ENCODE peak calls at places on chromosome 19, in eight cellular contexts. Y is tibial artery; R is osteocyte; E is pancreas; Z is CD4-positive, alpha-beta T cell; W is brain microvascular endothelial cell; U is AG10803; J is choroid plexus epithelial cell. S is an unnamed sample.

GRCh38 chr19:57071414-57071813 is 48.4 kb upstream of the USP29 start:
- DNase-seq in U (no peak), J (no peak), W (no peak), R (no peak), E (no peak), Z (no peak), Y (no peak), S (no peak)

GRCh38 chr19:54191671-54192453 is 754 bp downstream of the TSEN34 start:
- DNase-seq in R (no peak), Z (no peak), Y (no peak), W (no peak), E (peak), U (no peak), J (peak), S (no peak)

GRCh38 chr19:18279266-18279515 is 2.2 kb downstream of the JUND start:
- DNase-seq in Y (no peak), R (no peak), J (peak), Z (no peak), W (no peak), E (no peak), U (no peak), S (no peak)

GRCh38 chr19:41219924-41220567 is 1.0 kb downstream of the AXL start:
- DNase-seq in W (peak), E (no peak), U (peak), J (peak), Z (no peak), R (no peak), Y (peak), S (peak)

GRCh38 chr19:11581740-11582139 is 4.3 kb upstream of the ACP5 start:
- DNase-seq in E (no peak), W (peak), Z (peak), Y (no peak), J (peak), R (no peak), U (peak), S (no peak)

GRCh38 chr19:57559008-57559403 is 657 bp downstream of the ZNF550 start:
- DNase-seq in J (peak), U (peak), R (no peak), Y (no peak), Z (peak), E (no peak), W (peak), S (peak)

GRCh38 chr19:42422576-42423461 is 4.4 kb downstream of the LIPE start:
- DNase-seq in E (peak), Y (no peak), J (peak), W (no peak), U (no peak), Z (peak), R (no peak), S (peak)

GRCh38 chr19:35936738-35937268 is 629 bp downstream of the LRFN3 start:
- DNase-seq in E (no peak), W (no peak), U (no peak), R (no peak), Y (no peak), J (no peak), Z (no peak), S (no peak)

GRCh38 chr19:15195381-15195964 is 5.3 kb downstream of the NOTCH3 start:
- DNase-seq in J (peak), E (peak), R (no peak), Z (no peak), Y (peak), W (peak), U (peak), S (peak)

GRCh38 chr19:17103177-17103576 is 27.6 kb downstream of the MYO9B start:
- DNase-seq in U (no peak), R (no peak), J (peak), Z (no peak), W (peak), E (no peak), Y (no peak), S (peak)
- TF ChIP-seq CTCF in U (peak), R (peak), J (peak), Z (no peak), W (peak), E (no peak), Y (no peak), S (peak)

GRCh38 chr19:48196321-48196761 is 25.9 kb downstream of the ZSWIM9 start:
- DNase-seq in R (no peak), U (no peak), E (no peak), Y (no peak), Z (no peak), W (no peak), J (no peak), S (no peak)

GRCh38 chr19:48195106-48195830 is 24.8 kb downstream of the ZSWIM9 start:
- DNase-seq in R (no peak), W (no peak), Y (no peak), Z (no peak), U (no peak), J (no peak), E (no peak), S (no peak)

GRCh38 chr19:48196933-48197665 is 26.6 kb downstream of the ZSWIM9 start:
- DNase-seq in Z (no peak), Y (no peak), J (peak), W (no peak), R (no peak), E (no peak), U (no peak), S (no peak)

GRCh38 chr19:48192750-48193149 is 22.3 kb downstream of the ZSWIM9 start:
- DNase-seq in U (no peak), E (no peak), R (no peak), W (no peak), J (no peak), Z (no peak), Y (no peak), S (no peak)

GRCh38 chr19:48194041-48194871 is 23.8 kb downstream of the ZSWIM9 start:
- DNase-seq in W (no peak), Z (no peak), E (no peak), U (no peak), Y (no peak), R (no peak), J (peak), S (peak)
- TF ChIP-seq CTCF in W (peak), Z (peak), E (peak), U (peak), Y (peak), R (peak), J (peak), S (peak)

GRCh38 chr19:29212614-29213573 is at the start of gene UQCRFS1:
- DNase-seq in W (peak), J (peak), U (peak), Y (peak), R (peak), E (peak), Z (peak), S (peak)
- TF ChIP-seq CTCF in W (no peak), J (no peak), U (peak), Y (no peak), R (no peak), E (no peak), Z (no peak), S (no peak)

GRCh38 chr19:38374332-38375097 is at the start of gene PSMD8:
- DNase-seq in W (peak), R (peak), Z (peak), J (peak), Y (peak), E (peak), U (peak), S (peak)
- TF ChIP-seq CTCF in W (peak), R (peak), Z (peak), J (no peak), Y (peak), E (no peak), U (no peak), S (no peak)

DNA sequence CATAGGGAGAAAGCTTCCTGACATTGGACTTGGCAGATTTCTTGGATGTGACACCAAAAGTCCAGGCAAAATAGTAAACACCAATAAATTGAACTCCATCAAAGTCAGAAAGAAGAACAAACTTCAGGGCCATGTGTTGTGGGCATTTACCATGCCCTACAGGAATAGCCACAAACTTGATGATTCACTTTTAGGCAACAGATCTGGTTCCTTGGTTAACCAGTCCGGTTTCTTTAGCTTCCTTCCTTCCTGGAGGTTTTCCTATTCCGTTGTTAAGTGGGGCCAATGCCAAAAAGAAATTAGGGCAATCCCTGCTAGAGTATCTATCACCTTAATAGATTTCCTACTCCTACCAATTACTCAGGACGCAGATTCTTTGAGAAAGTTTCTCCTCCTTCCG is 25.2 kb downstream of the IGFL1 start:
- DNase-seq in J (no peak), Z (no peak), W (no peak), E (no peak), R (no peak), Y (no peak), U (no peak), S (no peak)
- TF ChIP-seq CTCF in J (no peak), Z (no peak), W (no peak), E (no peak), R (no peak), Y (no peak), U (no peak), S (no peak)

DNA sequence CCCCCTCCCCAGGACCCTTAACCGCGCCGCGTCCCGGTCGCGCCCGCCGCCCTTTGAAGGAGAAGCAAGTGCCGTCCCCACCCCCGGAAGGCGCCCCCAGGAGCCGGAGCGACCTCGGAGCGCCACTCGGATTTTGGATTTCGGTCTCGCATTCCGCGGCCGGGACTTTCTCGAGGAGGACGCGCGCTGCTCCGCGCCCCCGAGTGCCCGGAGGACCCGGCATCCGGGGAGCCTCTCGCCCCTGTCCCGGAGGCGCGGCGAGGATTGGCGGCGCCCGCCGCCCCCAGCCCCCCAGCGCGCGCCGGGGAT is 1.6 kb downstream of the MIDN start:
- DNase-seq in R (no peak), J (no peak), U (no peak), Z (no peak), W (no peak), E (no peak), Y (no peak), S (no peak)
- TF ChIP-seq CTCF in R (no peak), J (no peak), U (no peak), Z (no peak), W (no peak), E (no peak), Y (no peak), S (no peak)

GRCh38 chr19:38650911-38651584 is 3.6 kb downstream of the ACTN4 start:
- DNase-seq in W (no peak), R (no peak), Z (no peak), J (peak), Y (peak), E (no peak), U (peak), S (peak)
- TF ChIP-seq CTCF in W (no peak), R (no peak), Z (no peak), J (no peak), Y (peak), E (no peak), U (peak), S (no peak)

GRCh38 chr19:39177110-39177699 is 19.6 kb upstream of the NCCRP1 start:
- DNase-seq in Z (no peak), R (no peak), E (no peak), W (no peak), U (no peak), J (no peak), Y (no peak), S (no peak)
- TF ChIP-seq CTCF in Z (no peak), R (no peak), E (no peak), W (no peak), U (no peak), J (no peak), Y (no peak), S (no peak)

DNA sequence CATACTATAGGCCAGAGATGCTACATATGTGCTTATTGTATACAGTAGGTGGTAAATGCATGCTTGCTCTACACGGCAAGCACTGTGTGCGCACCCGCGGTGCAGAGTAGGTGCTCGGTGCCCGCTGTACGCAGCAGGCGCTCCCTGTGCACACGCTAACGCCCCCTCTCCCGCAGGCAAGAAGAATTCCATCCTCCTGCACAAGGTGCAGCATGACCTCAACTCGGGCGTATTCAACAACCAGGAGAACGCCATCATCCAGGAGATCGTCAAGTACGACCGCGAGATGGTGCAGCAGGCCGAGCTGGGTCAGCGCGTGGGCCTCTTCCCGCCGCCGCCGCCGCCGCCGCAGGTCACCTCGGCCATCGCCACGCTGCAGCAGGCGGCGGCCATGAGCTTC is 17.7 kb downstream of the POLRMT start:
- DNase-seq in W (no peak), J (peak), E (no peak), R (no peak), Y (no peak), Z (no peak), U (no peak), S (no peak)
- TF ChIP-seq CTCF in W (no peak), J (no peak), E (no peak), R (no peak), Y (no peak), Z (no peak), U (no peak), S (no peak)

GRCh38 chr19:3187662-3188511 is 2.2 kb downstream of the NCLN start:
- DNase-seq in J (no peak), Z (no peak), E (no peak), R (no peak), W (no peak), Y (no peak), U (no peak), S (no peak)
- TF ChIP-seq CTCF in J (no peak), Z (no peak), E (no peak), R (no peak), W (no peak), Y (no peak), U (no peak), S (no peak)